ENCODE peak calls at places on chromosomes 4 and X, in nine cellular contexts. S is NCI-H2171, T is GM03348, Z is ACHN, W is epithelial cell of esophagus, P is foreskin fibroblast, B is NCI-H1105, Y is C1 segment of cervical spinal cord, D is GF-D8. L is an unnamed sample.

GRCh38 chr4:8556341-8557150 is 23.6 kb upstream of the GPR78 start:
- DNase-seq in T (peak; percentile 42), W (no peak), D (no peak), Y (no peak), B (no peak), S (no peak), Z (no peak), P (no peak), L (no peak)

GRCh38 chr4:160877087-160877790 is 1286.6 kb downstream of the FSTL5 start:
- DNase-seq in D (no peak), Y (no peak), Z (no peak), T (no peak), P (no peak), S (no peak), B (no peak), W (peak; percentile 25), L (no peak)

GRCh38 chr4:2289955-2290333 is 28.0 kb upstream of the MXD4 start:
- DNase-seq in B (no peak), P (no peak), T (no peak), S (no peak), Y (no peak), W (no peak), D (no peak), Z (no peak), L (peak; percentile 58)

GRCh38 chrX:12958461-12958860 is 16.4 kb upstream of the TMSB4X start:
- DNase-seq in T (no peak), D (no peak), Y (no peak), Z (no peak), S (no peak), P (no peak), B (no peak), W (no peak), L (no peak)

GRCh38 chrX:83845397-83845796 is 15.5 kb upstream of the CYLC1 start:
- DNase-seq in T (peak; percentile 20), B (peak; percentile 9), S (peak; percentile 0), P (no peak), D (no peak), Y (peak; percentile 1), Z (peak; percentile 35), W (peak; percentile 40), L (no peak)

GRCh38 chrX:151875270-151876026 is 37.2 kb upstream of the MAGEA4 start:
- DNase-seq in T (no peak), Y (no peak), P (no peak), D (no peak), B (no peak), S (peak; percentile 2), Z (no peak), W (peak; percentile 4), L (no peak)

GRCh38 chr4:169184686-169185085 is 86.1 kb downstream of the SH3RF1 start:
- DNase-seq in W (peak; percentile 49), D (no peak), S (no peak), T (no peak), Y (no peak), P (no peak), Z (no peak), B (no peak), L (no peak)

GRCh38 chrX:70042399-70043371 is 7.1 kb downstream of the AWAT2 start:
- DNase-seq in B (no peak), D (no peak), S (no peak), P (no peak), Z (no peak), Y (no peak), T (no peak), W (peak; percentile 63), L (no peak)

GRCh38 chrX:110188701-110189558 is 129.0 kb downstream of the AMMECR1 start:
- DNase-seq in D (no peak), T (no peak), P (no peak), Y (no peak), B (no peak), S (no peak), Z (no peak), W (no peak), L (no peak)

GRCh38 chr4:48698029-48698901 is 81.8 kb downstream of the FRYL start:
- DNase-seq in B (no peak), S (no peak), Z (peak; percentile 78), Y (no peak), D (peak; percentile 19), P (peak; percentile 86), T (peak; percentile 52), W (peak; percentile 98), L (no peak)

GRCh38 chrX:103688949-103689348 is 2.5 kb upstream of the MORF4L2 start:
- DNase-seq in Y (no peak), W (peak; percentile 31), Z (peak; percentile 30), S (peak; percentile 11), T (peak; percentile 21), D (no peak), P (no peak), B (peak; percentile 4), L (no peak)

GRCh38 chrX:74234829-74235228 is 69.2 kb upstream of the ZCCHC13 start:
- DNase-seq in T (no peak), S (no peak), D (no peak), P (no peak), Y (no peak), W (no peak), Z (no peak), B (no peak), L (no peak)

GRCh38 chr4:159047478-159048165 is 55.3 kb upstream of the RAPGEF2 start:
- DNase-seq in D (peak; percentile 87), W (peak; percentile 16), P (no peak), S (no peak), Y (no peak), B (no peak), T (no peak), Z (no peak), L (no peak)

GRCh38 chrX:41473936-41474725 is 27.0 kb downstream of the NYX start:
- DNase-seq in B (no peak), P (no peak), D (no peak), T (no peak), S (no peak), Z (no peak), Y (no peak), W (no peak), L (no peak)

GRCh38 chr4:4284827-4285618 is 4.9 kb downstream of the LYAR start:
- DNase-seq in Y (no peak), W (peak; percentile 77), S (no peak), T (no peak), D (no peak), Z (peak; percentile 21), P (no peak), B (no peak), L (no peak)

GRCh38 chr4:107279729-107280128 is 243.6 kb upstream of the DKK2 start:
- DNase-seq in Z (peak; percentile 12), W (peak; percentile 41), D (no peak), P (peak; percentile 47), Y (no peak), T (peak; percentile 31), S (no peak), B (no peak), L (no peak)

GRCh38 chrX:150902434-150903109 is 4.1 kb upstream of the CD99L2 start:
- DNase-seq in W (no peak), T (no peak), S (no peak), Z (no peak), B (no peak), D (no peak), P (no peak), Y (no peak), L (no peak)

GRCh38 chr4:13920111-13920875 is 292.8 kb upstream of the BOD1L1 start:
- DNase-seq in Y (no peak), P (no peak), T (no peak), S (no peak), D (no peak), B (no peak), Z (no peak), W (peak; percentile 98), L (no peak)

GRCh38 chr4:140038031-140038533 is 115.9 kb downstream of the MAML3 start:
- DNase-seq in Z (no peak), Y (no peak), T (no peak), D (no peak), S (no peak), P (no peak), W (peak; percentile 19), B (no peak), L (no peak)

GRCh38 chr4:24980064-24980690 is 50.6 kb downstream of the LGI2 start:
- DNase-seq in P (peak; percentile 70), B (peak; percentile 15), S (no peak), T (peak; percentile 83), D (peak; percentile 52), Y (no peak), Z (peak; percentile 57), W (peak; percentile 62), L (peak; percentile 65)

GRCh38 chr4:152189451-152190179 is 346.3 kb downstream of the FBXW7 start:
- DNase-seq in P (no peak), B (no peak), Z (no peak), D (no peak), W (no peak), T (no peak), S (no peak), Y (no peak), L (no peak)

GRCh38 chr4:82629238-82630000 is 67.6 kb upstream of the TMEM150C start:
- DNase-seq in T (peak; percentile 18), P (no peak), Y (no peak), W (no peak), B (no peak), D (no peak), Z (no peak), S (no peak), L (no peak)

L was measured in natural killer cell treated with Interleukin-12 subunit alpha and Interleukin-12 subunit beta and Interleukin-15 and Interleukin-18, amount 100 ng/mL, for 72 hours.